ENCODE peak calls at places on chromosomes 13 and 19, in eight cellular contexts. E is SJSA1, T is SJCRH30, U is tibial artery, D is mesenchymal stem cell, G is hepatocyte, Q is iPS DF 6.9, W is adrenal gland. Z is an unnamed sample.

GRCh38 chr13:97116754-97117153 is 105.4 kb upstream of the MBNL2 start:
- DNase-seq in U (no peak), E (no peak), Q (no peak), W (peak; percentile 37), G (peak; percentile 42), T (peak; percentile 25), D (peak; percentile 68), Z (no peak)

GRCh38 chr19:33447336-33448158 is 74.0 kb downstream of the CEBPG start:
- DNase-seq in W (no peak), G (no peak), Q (no peak), U (no peak), E (no peak), D (no peak), T (peak; percentile 52), Z (peak; percentile 5)

GRCh38 chr19:40806385-40807146 is 7.6 kb downstream of the EGLN2 start:
- DNase-seq in W (peak; percentile 77), D (peak; percentile 99), Q (peak; percentile 95), E (peak; percentile 93), U (peak; percentile 91), T (no peak), G (peak; percentile 95), Z (peak; percentile 77)

GRCh38 chr19:40358773-40359172 is 10.3 kb downstream of the PLD3 start:
- DNase-seq in D (no peak), U (peak; percentile 39), Q (no peak), E (no peak), W (no peak), G (no peak), T (no peak), Z (no peak)

GRCh38 chr13:41700790-41701310 is 243.5 kb downstream of the RGCC start:
- DNase-seq in Q (no peak), G (peak; percentile 35), T (no peak), D (peak; percentile 18), E (peak; percentile 74), W (peak; percentile 54), U (no peak), Z (no peak)

GRCh38 chr13:32417995-32418394 is 9.9 kb downstream of the N4BP2L1 start:
- DNase-seq in E (no peak), W (no peak), G (no peak), D (no peak), U (no peak), T (no peak), Q (no peak), Z (no peak)

GRCh38 chr13:109287553-109287952 is 498.8 kb downstream of the IRS2 start:
- DNase-seq in G (no peak), U (no peak), T (no peak), E (no peak), W (no peak), D (no peak), Q (no peak), Z (no peak)

GRCh38 chr13:44936246-44936645 is 53.0 kb downstream of the NUFIP1 start:
- DNase-seq in U (no peak), W (no peak), G (no peak), D (no peak), Q (no peak), T (no peak), E (no peak), Z (no peak)

GRCh38 chr13:90706631-90707030 is 640.9 kb upstream of the MIR17HG start:
- DNase-seq in Q (no peak), G (no peak), E (no peak), D (no peak), U (no peak), W (no peak), T (no peak), Z (no peak)

GRCh38 chr13:102011539-102011938 is 390.3 kb downstream of the FGF14 start:
- DNase-seq in G (no peak), U (no peak), Q (no peak), E (no peak), W (no peak), D (no peak), T (no peak), Z (no peak)

GRCh38 chr19:15330801-15331418 is 1.4 kb downstream of the BRD4 start:
- DNase-seq in T (peak; percentile 35), G (peak; percentile 68), E (peak; percentile 99), D (peak; percentile 93), U (no peak), W (peak; percentile 52), Q (no peak), Z (no peak)

GRCh38 chr13:51234676-51235075 is 12.5 kb downstream of the FAM124A start:
- DNase-seq in E (no peak), G (no peak), Q (no peak), U (no peak), W (no peak), T (no peak), D (no peak), Z (no peak)

GRCh38 chr13:51230473-51231105 is 8.4 kb downstream of the FAM124A start:
- DNase-seq in T (no peak), E (no peak), D (peak; percentile 28), G (peak; percentile 41), W (peak; percentile 80), U (peak; percentile 62), Q (no peak), Z (peak; percentile 65)

GRCh38 chr13:51235186-51235585 is 13.0 kb downstream of the FAM124A start:
- DNase-seq in U (no peak), Q (no peak), D (no peak), G (no peak), T (no peak), W (no peak), E (no peak), Z (no peak)

GRCh38 chr13:51231456-51231855 is 9.3 kb downstream of the FAM124A start:
- DNase-seq in G (no peak), U (no peak), E (no peak), W (no peak), Q (no peak), T (no peak), D (no peak), Z (no peak)

GRCh38 chr13:51233117-51233826 is 11.1 kb downstream of the FAM124A start:
- DNase-seq in W (no peak), U (no peak), T (no peak), E (no peak), G (no peak), Q (no peak), D (no peak), Z (no peak)
- H3K27me3 ChIP-seq in W (no peaks in the 10 kb centered on the region), U (no peaks in the 10 kb centered on the region), T (no peaks in the 10 kb centered on the region), E (peaks cover 6% of the 10 kb centered on the region), G (peaks cover 19% of the 10 kb centered on the region), Q (no peaks in the 10 kb centered on the region), D (no peaks in the 10 kb centered on the region), Z (no peaks in the 10 kb centered on the region)

GRCh38 chr19:18868380-18869230 is 27.4 kb downstream of the CERS1 start:
- DNase-seq in G (no peak), Q (no peak), W (no peak), D (no peak), E (no peak), T (no peak), U (no peak), Z (no peak)

GRCh38 chr19:18866800-18867123 is 29.2 kb downstream of the CERS1 start:
- DNase-seq in W (no peak), T (no peak), U (no peak), G (no peak), Q (no peak), D (no peak), E (no peak), Z (no peak)

GRCh38 chr19:18865973-18866799 is 29.8 kb downstream of the CERS1 start:
- DNase-seq in W (peak; percentile 64), Q (no peak), T (no peak), G (peak; percentile 82), E (peak; percentile 71), D (peak; percentile 54), U (no peak), Z (peak; percentile 66)

GRCh38 chr19:18867751-18868150 is 28.2 kb downstream of the CERS1 start:
- DNase-seq in U (no peak), Q (no peak), T (no peak), D (no peak), W (no peak), G (no peak), E (no peak), Z (no peak)

DNA sequence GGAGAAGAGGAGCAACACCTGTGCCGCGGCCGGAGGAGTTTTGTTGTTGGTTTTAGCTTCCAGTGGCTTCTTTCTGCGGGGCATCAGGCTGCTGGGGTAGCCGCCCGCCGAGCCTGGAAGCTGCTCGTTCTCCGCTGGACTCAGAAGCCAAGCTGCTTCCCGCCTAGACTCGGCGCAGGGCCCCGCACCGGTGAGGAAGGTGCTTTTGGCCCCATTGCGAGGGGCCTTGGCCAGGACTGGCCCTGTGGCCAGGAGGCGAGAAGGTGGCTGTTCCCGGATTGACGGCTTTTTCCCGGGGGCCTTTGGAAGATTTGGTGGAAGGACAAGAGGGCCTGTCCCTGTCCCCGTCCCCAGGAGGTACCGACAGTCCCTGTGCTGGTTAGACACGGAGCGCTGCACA is 28.8 kb downstream of the CERS1 start:
- DNase-seq in Q (no peak), U (no peak), G (no peak), D (no peak), T (no peak), E (no peak), W (no peak), Z (no peak)
- H3K27ac ChIP-seq in Q (no peak overlapping the region), U (no peak overlapping the region), G (no peak overlapping the region), D (no peak overlapping the region), T (no peak overlapping the region), E (no peak overlapping the region), W (no peak overlapping the region), Z (no peak overlapping the region)

GRCh38 chr13:75339635-75340374 is 142.2 kb downstream of the TBC1D4 start:
- DNase-seq in D (no peak), G (no peak), T (no peak), U (no peak), E (no peak), W (no peak), Q (no peak), Z (no peak)
- H3K27me3 ChIP-seq in D (no peaks in the 10 kb centered on the region), G (no peaks in the 10 kb centered on the region), T (no peaks in the 10 kb centered on the region), U (no peaks in the 10 kb centered on the region), E (no peaks in the 10 kb centered on the region), W (no peaks in the 10 kb centered on the region), Q (no peaks in the 10 kb centered on the region), Z (no peaks in the 10 kb centered on the region)

GRCh38 chr19:19026299-19026971 is 6.9 kb downstream of the SUGP2 start:
- DNase-seq in T (no peak), D (no peak), E (no peak), G (peak; percentile 38), W (no peak), U (peak; percentile 26), Q (no peak), Z (no peak)

GRCh38 chr19:19027228-19027627 is 6.1 kb downstream of the SUGP2 start:
- DNase-seq in Q (no peak), D (no peak), W (no peak), U (no peak), E (no peak), T (no peak), G (no peak), Z (no peak)

GRCh38 chr19:19021115-19021514 is 12.2 kb downstream of the SUGP2 start:
- DNase-seq in T (no peak), D (peak; percentile 76), Q (no peak), W (no peak), U (no peak), E (peak; percentile 16), G (peak; percentile 50), Z (no peak)

DNA sequence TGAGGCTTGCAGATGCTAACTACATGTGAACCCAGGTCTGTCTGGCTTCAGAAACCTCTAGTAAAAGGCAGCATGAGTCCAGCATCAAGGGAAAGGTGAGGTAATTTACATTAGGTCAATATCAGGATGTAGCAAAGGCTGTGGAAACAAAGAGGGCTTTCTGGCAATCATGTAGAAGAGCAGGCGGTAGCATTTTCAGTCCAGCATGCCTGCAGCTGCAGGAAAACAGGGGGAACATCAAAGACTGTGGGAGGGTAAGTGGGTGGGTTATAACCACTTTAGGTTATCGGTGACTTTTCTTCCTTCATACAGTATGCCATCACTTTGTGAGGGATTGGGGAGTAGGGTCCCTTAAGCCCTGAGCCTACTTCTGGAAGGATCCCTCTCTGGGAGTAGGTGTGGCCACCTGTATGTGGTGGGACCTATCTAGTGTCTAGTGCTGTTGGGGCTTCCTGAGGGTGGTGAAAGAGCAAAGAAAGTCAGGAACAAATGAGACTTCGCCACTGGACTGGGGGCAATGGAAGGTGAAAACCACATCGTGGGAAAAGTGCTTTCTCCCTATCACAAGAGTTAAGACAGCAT is 10.8 kb downstream of the SUGP2 start:
- DNase-seq in W (no peak), D (no peak), E (no peak), Q (no peak), U (no peak), T (no peak), G (no peak), Z (no peak)
- H3K27ac ChIP-seq in W (no peak overlapping the region), D (no peak overlapping the region), E (no peak overlapping the region), Q (no peak overlapping the region), U (no peak overlapping the region), T (no peak overlapping the region), G (no peak overlapping the region), Z (no peak overlapping the region)